ENCODE peak calls at places on chromosomes 11 and 22, in five cellular contexts. L, U, Y, Q and K are unnamed samples. For H3K9me3, the result is how much of the 10 kb centered on the place peaks cover.

GRCh38 chr11:313787-314547 is at the start of gene IFITM1:
- DNase-seq in L (peak), U (peak), Y (peak), Q (no peak), K (no peak)

GRCh38 chr11:8722156-8722555 is 39.6 kb downstream of the RPL27A start:
- DNase-seq in L (no peak), U (no peak), Y (no peak), Q (no peak), K (no peak)

GRCh38 chr11:107741044-107741823 is 29.4 kb upstream of the SLN start:
- DNase-seq in L (no peak), U (no peak), Y (no peak), Q (no peak), K (no peak)

GRCh38 chr11:71472941-71473792 is 20.2 kb downstream of the NADSYN1 start:
- DNase-seq in L (no peak), U (no peak), Y (no peak), Q (no peak), K (no peak)

GRCh38 chr11:16771350-16772140 is 33.1 kb downstream of the C11orf58 start:
- DNase-seq in L (no peak), U (no peak), Y (no peak), Q (no peak), K (peak)

GRCh38 chr11:27213232-27213660 is 149.8 kb downstream of the CCDC34 start:
- DNase-seq in L (no peak), U (no peak), Y (no peak), Q (no peak), K (no peak)

GRCh38 chr11:116581349-116581748 is 191.4 kb downstream of the BUD13 start:
- DNase-seq in L (no peak), U (no peak), Y (no peak), Q (no peak), K (no peak)

GRCh38 chr11:64291746-64292457 is 800 bp downstream of the KCNK4 start:
- DNase-seq in L (no peak), U (no peak), Y (no peak), Q (no peak), K (no peak)

GRCh38 chr22:42907404-42908081 is 50.5 kb upstream of the ARFGAP3 start:
- DNase-seq in L (no peak), U (no peak), Y (no peak), Q (no peak), K (no peak)

GRCh38 chr11:129871914-129872313 is 23.5 kb downstream of the NFRKB start:
- DNase-seq in L (no peak), U (no peak), Y (no peak), Q (no peak), K (no peak)

GRCh38 chr11:60841797-60842687 is at the start of gene CCDC86:
- DNase-seq in L (peak), U (peak), Y (peak), Q (peak), K (peak)

GRCh38 chr11:117226388-117227385 is 5.2 kb downstream of the PCSK7 start:
- DNase-seq in L (peak), U (peak), Y (peak), Q (no peak), K (peak)

GRCh38 chr11:120303004-120303637 is 22.0 kb upstream of the TLCD5 start:
- DNase-seq in L (peak), U (peak), Y (peak), Q (peak), K (no peak)

GRCh38 chr11:62560566-62561103 is 13.1 kb downstream of the EEF1G start:
- DNase-seq in L (peak), U (peak), Y (peak), Q (peak), K (peak)

GRCh38 chr11:67301951-67302516 is 1.3 kb upstream of the SSH3 start:
- DNase-seq in L (no peak), U (peak), Y (no peak), Q (peak), K (peak)

GRCh38 chr22:31253949-31254348 is 38.3 kb downstream of the PIK3IP1 start:
- DNase-seq in L (no peak), U (no peak), Y (no peak), Q (peak), K (no peak)

GRCh38 chr11:118109231-118109630 is 22.5 kb upstream of the SMIM35 start:
- DNase-seq in L (no peak), U (no peak), Y (no peak), Q (peak), K (no peak)

GRCh38 chr22:44429941-44430587 is 68.0 kb downstream of the RTL6 start:
- DNase-seq in L (no peak), U (peak), Y (no peak), Q (no peak), K (no peak)

GRCh38 chr22:44410396-44411056 is 87.5 kb downstream of the RTL6 start:
- DNase-seq in L (no peak), U (no peak), Y (no peak), Q (peak), K (no peak)

GRCh38 chr11:18010271-18010670 is 2.6 kb downstream of the SERGEF start:
- DNase-seq in L (no peak), U (no peak), Y (no peak), Q (no peak), K (no peak)

GRCh38 chr11:18010977-18011586 is 1.8 kb downstream of the SERGEF start:
- DNase-seq in L (no peak), U (no peak), Y (no peak), Q (no peak), K (no peak)

GRCh38 chr11:18012314-18012905 is 437 bp downstream of the SERGEF start:
- DNase-seq in L (peak), U (peak), Y (no peak), Q (peak), K (peak)

GRCh38 chr11:18012906-18013781 is at the start of gene SERGEF:
- DNase-seq in L (peak), U (peak), Y (peak), Q (peak), K (peak)

DNA sequence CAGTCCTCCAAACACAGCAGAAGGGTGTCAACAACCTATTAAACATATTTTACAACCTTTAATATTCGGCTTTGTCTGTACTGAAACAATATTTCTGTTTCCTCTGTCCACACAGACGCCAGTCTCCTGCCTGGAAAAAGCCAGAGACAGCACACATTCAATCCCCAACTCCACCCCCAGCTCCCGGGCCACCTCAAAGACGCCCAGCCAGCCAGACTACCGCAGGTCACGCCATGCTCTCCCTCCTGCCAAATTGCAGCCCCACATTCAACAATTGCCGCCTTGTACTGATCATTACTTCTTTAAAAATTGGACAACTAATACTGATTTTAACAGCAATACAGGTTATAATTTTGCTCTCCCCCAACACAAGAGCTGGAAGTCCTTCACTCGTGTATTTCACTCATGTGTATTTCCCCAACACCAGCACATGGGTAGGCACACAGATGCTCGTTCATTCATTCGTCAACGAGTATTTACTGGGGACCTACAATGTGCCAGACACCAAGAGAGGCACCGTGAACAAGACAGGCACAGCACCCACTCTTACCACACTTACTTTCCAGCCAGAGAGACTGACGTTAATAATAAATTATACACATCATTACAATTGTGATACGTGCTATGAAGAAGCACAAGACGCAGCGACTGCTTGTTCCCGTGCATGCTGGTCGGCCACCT is 1.1 kb downstream of the SERGEF start:
- DNase-seq in L (no peak), U (no peak), Y (no peak), Q (no peak), K (no peak)
- H3K27ac ChIP-seq in L (no peak), U (no peak), Y (peak), Q (peak), K (peak)

GRCh38 chr22:48498526-48499331 is 1328.9 kb downstream of the BRD1 start:
- DNase-seq in L (no peak), U (no peak), Y (no peak), Q (no peak), K (no peak)

GRCh38 chr22:48501231-48501750 is 1326.4 kb downstream of the BRD1 start:
- DNase-seq in L (no peak), U (no peak), Y (no peak), Q (no peak), K (no peak)

GRCh38 chr22:48496987-48497650 is 1330.6 kb downstream of the BRD1 start:
- DNase-seq in L (no peak), U (no peak), Y (no peak), Q (peak), K (no peak)

GRCh38 chr22:48500481-48501230 is 1327.0 kb downstream of the BRD1 start:
- DNase-seq in L (no peak), U (no peak), Y (no peak), Q (no peak), K (no peak)

GRCh38 chr22:48499456-48500425 is 1327.9 kb downstream of the BRD1 start:
- DNase-seq in L (no peak), U (no peak), Y (no peak), Q (no peak), K (no peak)
- H3K9me3 ChIP-seq in L (under half), U (under half), Y (under half), Q (under half), K (under half)

GRCh38 chr11:128457874-128458273 is 129.5 kb downstream of the ETS1 start:
- DNase-seq in L (no peak), U (no peak), Y (no peak), Q (no peak), K (no peak)
- H3K27ac ChIP-seq in L (no peak), U (no peak), Y (no peak), Q (peak), K (peak)

GRCh38 chr22:47681766-47682165 is 919.3 kb downstream of the TBC1D22A start:
- DNase-seq in L (no peak), U (no peak), Y (no peak), Q (no peak), K (peak)
- H3K9me3 ChIP-seq in L (under half), U (under half), Y (under half), Q (under half), K (under half)

GRCh38 chr11:45850446-45850845 is 3.2 kb downstream of the CRY2 start:
- DNase-seq in L (no peak), U (no peak), Y (no peak), Q (no peak), K (no peak)
- H3K27ac ChIP-seq in L (no peak), U (peak), Y (no peak), Q (peak), K (peak)

GRCh38 chr22:47571616-47572015 is 809.2 kb downstream of the TBC1D22A start:
- DNase-seq in L (no peak), U (peak), Y (no peak), Q (no peak), K (no peak)
- H3K9me3 ChIP-seq in L (under half), U (under half), Y (under half), Q (under half), K (under half)

GRCh38 chr11:14655435-14655834 is 11.8 kb downstream of the PDE3B start:
- DNase-seq in L (no peak), U (no peak), Y (no peak), Q (no peak), K (no peak)
- H3K27ac ChIP-seq in L (no peak), U (no peak), Y (no peak), Q (no peak), K (peak)

GRCh38 chr22:47547881-47548630 is 785.6 kb downstream of the TBC1D22A start:
- DNase-seq in L (peak), U (peak), Y (no peak), Q (no peak), K (peak)
- H3K9me3 ChIP-seq in L (under half), U (under half), Y (under half), Q (under half), K (under half)